ENCODE peak calls at places on chromosomes 6 and 20, in four cellular contexts. One of them, this sample, is unnamed. For H3K36me3, the result is how much of the 10 kb centered on the place peaks cover.

GRCh38 chr20:7195704-7196103 is 428.2 kb downstream of the BMP2 start:
- DNase-seq in transverse colon: no peak
- DNase-seq in heart right ventricle: no peak
- DNase-seq in pancreas: no peak
- DNase-seq in this sample: no peak

GRCh38 chr6:15970517-15970916 is 158.4 kb upstream of the MYLIP start:
- DNase-seq in pancreas: no peak
- DNase-seq in heart right ventricle: no peak
- DNase-seq in transverse colon: no peak
- DNase-seq in this sample: no peak

GRCh38 chr6:2447318-2447717 is 201.9 kb upstream of the GMDS start:
- DNase-seq in pancreas: no peak
- DNase-seq in transverse colon: peak
- DNase-seq in heart right ventricle: no peak
- DNase-seq in this sample: no peak

GRCh38 chr6:3380344-3381232 is 76.3 kb downstream of the SLC22A23 start:
- DNase-seq in pancreas: peak
- DNase-seq in heart right ventricle: no peak
- DNase-seq in transverse colon: no peak
- DNase-seq in this sample: no peak

GRCh38 chr20:62363920-62364851 is 2.9 kb downstream of the LAMA5 start:
- DNase-seq in heart right ventricle: peak
- DNase-seq in transverse colon: peak
- DNase-seq in pancreas: peak
- DNase-seq in this sample: peak

GRCh38 chr6:88870728-88871330 is 92.6 kb downstream of the RNGTT start:
- DNase-seq in heart right ventricle: peak
- DNase-seq in pancreas: peak
- DNase-seq in transverse colon: peak
- DNase-seq in this sample: no peak

GRCh38 chr6:29547573-29547972 is 12.0 kb downstream of the UBD start:
- DNase-seq in pancreas: no peak
- DNase-seq in heart right ventricle: no peak
- DNase-seq in transverse colon: no peak
- DNase-seq in this sample: no peak

GRCh38 chr6:122612838-122613237 is 2.6 kb downstream of the PKIB start:
- DNase-seq in pancreas: no peak
- DNase-seq in transverse colon: no peak
- DNase-seq in heart right ventricle: no peak
- DNase-seq in this sample: no peak

GRCh38 chr6:31794294-31794865 is 1.2 kb downstream of the VARS1 start:
- DNase-seq in pancreas: no peak
- DNase-seq in heart right ventricle: no peak
- DNase-seq in transverse colon: no peak
- DNase-seq in this sample: no peak

GRCh38 chr6:88780714-88781389 is 182.6 kb downstream of the RNGTT start:
- DNase-seq in transverse colon: peak
- DNase-seq in heart right ventricle: peak
- DNase-seq in pancreas: peak
- DNase-seq in this sample: peak

GRCh38 chr6:18323935-18324707 is 59.8 kb upstream of the DEK start:
- DNase-seq in pancreas: no peak
- DNase-seq in transverse colon: no peak
- DNase-seq in heart right ventricle: peak
- DNase-seq in this sample: no peak

GRCh38 chr20:3471397-3472021 is 691 bp downstream of the ATRN start:
- DNase-seq in transverse colon: no peak
- DNase-seq in heart right ventricle: peak
- DNase-seq in pancreas: no peak
- DNase-seq in this sample: peak

GRCh38 chr6:141169419-141169818 is 963.3 kb upstream of the GJE1 start:
- DNase-seq in heart right ventricle: no peak
- DNase-seq in transverse colon: no peak
- DNase-seq in pancreas: no peak
- DNase-seq in this sample: no peak

GRCh38 chr6:169933839-169934698 is 182.6 kb downstream of the ERMARD start:
- DNase-seq in pancreas: peak
- DNase-seq in heart right ventricle: peak
- DNase-seq in transverse colon: peak
- DNase-seq in this sample: peak

GRCh38 chr6:21666200-21666671 is 72.7 kb downstream of the SOX4 start:
- DNase-seq in pancreas: peak
- DNase-seq in transverse colon: peak
- DNase-seq in heart right ventricle: peak
- DNase-seq in this sample: peak

GRCh38 chr6:137868721-137869631 is 1.9 kb downstream of the TNFAIP3 start:
- DNase-seq in heart right ventricle: no peak
- DNase-seq in transverse colon: no peak
- DNase-seq in pancreas: no peak
- DNase-seq in this sample: no peak

GRCh38 chr6:168953461-168953860 is 300.2 kb downstream of the THBS2 start:
- DNase-seq in transverse colon: no peak
- DNase-seq in heart right ventricle: no peak
- DNase-seq in pancreas: no peak
- DNase-seq in this sample: no peak

GRCh38 chr20:12177657-12178293 is 260.1 kb downstream of the BTBD3 start:
- DNase-seq in pancreas: peak
- DNase-seq in heart right ventricle: no peak
- DNase-seq in transverse colon: peak
- DNase-seq in this sample: no peak

DNA sequence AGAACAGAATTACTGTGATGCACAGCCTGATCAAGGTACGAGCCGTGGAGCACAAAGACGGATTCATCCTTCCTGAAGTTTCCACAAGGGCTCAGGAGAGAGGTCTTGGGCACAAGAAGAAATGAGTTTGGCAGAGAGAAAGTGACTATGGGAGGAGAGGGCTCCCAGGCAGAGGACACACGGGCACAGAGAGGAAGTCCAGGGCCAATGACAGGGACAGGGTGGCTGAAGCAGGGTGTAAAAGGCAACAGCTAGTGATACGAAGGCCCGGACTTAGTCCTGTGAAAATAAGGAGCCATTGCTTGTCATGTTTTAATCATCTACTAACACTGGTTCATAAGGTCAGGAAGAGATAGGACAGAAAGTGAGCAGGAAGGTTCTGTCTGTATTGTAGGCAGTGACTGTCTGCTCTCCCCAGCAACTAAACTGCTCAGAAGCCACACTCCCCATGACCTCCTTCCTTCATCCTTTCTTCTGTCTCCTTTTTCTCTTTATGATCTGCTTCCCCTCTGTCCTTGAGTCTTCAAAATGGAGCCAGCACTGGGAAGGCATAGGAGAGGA is 204.7 kb upstream of the SHLD1 start:
- DNase-seq in transverse colon: no peak
- DNase-seq in pancreas: no peak
- DNase-seq in heart right ventricle: no peak
- DNase-seq in this sample: no peak
- H3K36me3 ChIP-seq in transverse colon: under half
- H3K36me3 ChIP-seq in pancreas: under half
- H3K36me3 ChIP-seq in heart right ventricle: under half
- H3K36me3 ChIP-seq in this sample: half or more

GRCh38 chr6:111777357-111777756 is 95.9 kb downstream of the FYN start:
- DNase-seq in pancreas: no peak
- DNase-seq in heart right ventricle: no peak
- DNase-seq in transverse colon: no peak
- DNase-seq in this sample: no peak

GRCh38 chr6:111776236-111777189 is 96.7 kb downstream of the FYN start:
- DNase-seq in transverse colon: no peak
- DNase-seq in heart right ventricle: no peak
- DNase-seq in pancreas: no peak
- DNase-seq in this sample: no peak

GRCh38 chr6:111774346-111774703 is 98.9 kb downstream of the FYN start:
- DNase-seq in heart right ventricle: no peak
- DNase-seq in transverse colon: no peak
- DNase-seq in pancreas: no peak
- DNase-seq in this sample: no peak

GRCh38 chr6:111773501-111774345 is 99.5 kb downstream of the FYN start:
- DNase-seq in pancreas: no peak
- DNase-seq in transverse colon: no peak
- DNase-seq in heart right ventricle: no peak
- DNase-seq in this sample: no peak

DNA sequence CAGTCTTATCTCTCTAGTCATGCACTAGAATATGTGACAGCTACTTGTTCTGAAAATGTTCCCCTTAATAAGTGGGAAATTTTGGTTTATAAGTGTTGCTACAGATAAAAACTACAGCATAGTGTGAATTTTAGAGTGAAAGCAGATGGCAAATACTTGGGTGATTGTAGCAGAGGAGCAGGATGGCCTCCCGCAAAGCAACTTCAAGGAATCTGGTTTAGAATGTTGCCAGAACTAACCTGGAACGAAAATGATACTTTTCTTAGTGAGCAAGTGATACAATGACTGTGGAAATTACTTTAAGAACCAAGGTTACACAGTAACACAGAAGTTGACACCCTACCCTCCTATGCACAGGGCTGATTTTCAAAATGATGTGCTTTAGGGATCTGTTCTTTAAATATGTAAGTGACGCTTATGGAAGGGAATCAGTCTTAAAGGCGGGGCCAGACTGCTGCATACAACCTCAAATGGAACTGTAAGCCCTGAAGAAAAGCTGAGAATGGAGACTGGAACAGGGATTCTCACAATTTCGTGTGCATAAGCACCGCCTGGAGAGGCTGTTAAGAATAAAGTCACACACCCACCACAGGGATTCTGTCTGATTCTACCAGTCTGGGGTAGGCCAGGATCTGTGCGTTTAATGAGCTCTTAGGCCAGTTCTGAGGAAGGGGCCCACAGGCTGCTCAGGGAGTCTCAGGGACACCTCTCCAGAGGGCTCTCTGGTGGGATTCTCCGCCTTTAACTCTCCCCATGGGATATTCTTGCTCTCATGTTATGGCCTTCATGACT is 97.9 kb downstream of the FYN start:
- DNase-seq in heart right ventricle: no peak
- DNase-seq in pancreas: no peak
- DNase-seq in transverse colon: no peak
- DNase-seq in this sample: no peak
- H3K36me3 ChIP-seq in heart right ventricle: under half
- H3K36me3 ChIP-seq in pancreas: under half
- H3K36me3 ChIP-seq in transverse colon: under half
- H3K36me3 ChIP-seq in this sample: under half

DNA sequence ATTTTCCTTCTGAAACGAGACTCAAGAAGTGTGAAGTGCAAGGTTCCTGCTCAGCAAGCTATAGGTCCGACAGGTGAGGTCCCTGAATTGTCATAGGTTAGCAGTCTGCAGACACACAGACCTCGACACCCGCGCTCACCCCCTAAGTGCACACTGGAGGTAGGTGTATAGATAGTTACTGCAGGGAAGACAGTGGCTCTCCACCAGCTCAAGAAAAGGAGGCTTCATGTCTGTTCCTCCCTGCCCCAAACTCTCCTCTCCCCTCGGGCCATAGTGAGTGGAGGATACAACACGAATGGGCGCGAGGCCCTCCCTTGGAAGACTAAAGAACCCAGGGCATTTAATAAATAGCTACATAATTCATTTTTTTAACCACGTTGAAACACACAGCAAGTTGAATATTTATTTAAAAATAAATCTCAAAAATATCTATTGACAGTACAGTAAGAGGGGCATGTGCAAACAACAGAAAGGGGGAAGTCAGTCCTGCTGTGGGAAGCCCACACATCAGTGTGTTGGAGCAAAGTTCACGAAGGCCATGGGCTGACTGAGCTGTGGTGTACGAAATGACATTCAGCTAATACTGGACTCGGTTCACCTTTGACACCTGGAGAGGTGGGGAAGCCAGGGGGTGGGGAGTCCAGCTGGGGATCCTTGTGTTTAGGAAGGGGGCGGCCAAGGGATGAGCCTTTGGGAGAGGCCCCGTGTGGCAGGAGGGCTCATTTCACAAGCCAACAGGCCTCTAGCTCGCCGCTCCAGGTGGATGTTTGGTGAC is 10.7 kb downstream of the SPATA2 start:
- DNase-seq in transverse colon: peak
- DNase-seq in heart right ventricle: no peak
- DNase-seq in pancreas: no peak
- DNase-seq in this sample: no peak
- H3K36me3 ChIP-seq in transverse colon: under half
- H3K36me3 ChIP-seq in heart right ventricle: under half
- H3K36me3 ChIP-seq in pancreas: under half
- H3K36me3 ChIP-seq in this sample: under half

DNA sequence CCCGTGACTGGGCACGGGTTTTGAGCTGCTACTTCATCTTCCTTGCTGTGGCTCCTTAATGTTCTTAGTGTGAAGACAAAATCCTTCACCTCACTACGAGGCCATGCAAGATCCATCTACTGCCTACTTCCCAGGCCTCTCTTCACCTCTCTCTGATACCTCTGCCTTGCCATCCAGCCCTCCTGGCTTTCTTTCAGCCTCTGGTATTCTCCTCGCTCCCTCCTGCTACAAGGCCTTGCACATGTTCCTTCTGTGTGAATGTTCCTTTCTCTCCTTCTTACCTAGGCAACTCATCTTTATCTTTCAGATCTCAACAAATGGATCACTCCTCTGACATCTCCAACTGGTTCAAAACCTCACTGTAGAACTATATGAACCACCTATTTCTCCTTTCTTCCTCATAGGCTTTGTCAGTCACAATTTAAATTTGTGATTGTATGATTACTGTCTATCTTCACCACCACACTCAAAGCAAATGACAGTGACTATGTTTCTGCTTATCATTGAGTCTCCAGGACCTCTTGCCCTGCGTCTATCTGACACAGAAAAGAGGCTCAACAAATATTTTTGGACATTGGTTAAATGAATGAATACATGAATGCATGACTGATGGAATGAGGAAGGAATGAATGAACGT is 19.8 kb downstream of the HEY2 start:
- DNase-seq in pancreas: no peak
- DNase-seq in heart right ventricle: no peak
- DNase-seq in transverse colon: no peak
- DNase-seq in this sample: no peak
- H3K36me3 ChIP-seq in pancreas: under half
- H3K36me3 ChIP-seq in heart right ventricle: under half
- H3K36me3 ChIP-seq in transverse colon: under half
- H3K36me3 ChIP-seq in this sample: under half

DNA sequence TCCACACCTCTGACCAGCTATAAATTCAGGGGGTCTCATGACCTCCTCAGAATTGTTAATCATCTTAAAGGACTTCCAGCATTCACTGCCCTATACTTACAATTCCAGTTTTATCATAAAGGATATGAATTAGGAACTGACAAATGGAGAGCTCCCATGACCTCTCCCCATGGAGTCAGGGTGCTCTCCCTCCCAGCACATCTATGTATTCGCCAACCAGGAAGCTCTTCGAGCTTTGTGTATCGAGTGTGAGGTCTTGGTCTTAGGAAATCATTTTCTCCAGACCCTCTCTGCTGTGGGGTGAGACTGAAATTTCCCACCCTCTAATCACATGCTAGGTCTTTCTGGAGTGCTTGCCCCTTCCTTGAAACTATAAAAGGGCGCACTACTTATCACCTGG is 238.5 kb upstream of the OPRM1 start:
- DNase-seq in transverse colon: no peak
- DNase-seq in pancreas: no peak
- DNase-seq in heart right ventricle: no peak
- DNase-seq in this sample: no peak
- H3K36me3 ChIP-seq in transverse colon: under half
- H3K36me3 ChIP-seq in pancreas: under half
- H3K36me3 ChIP-seq in heart right ventricle: under half
- H3K36me3 ChIP-seq in this sample: under half

This sample was measured in heart left ventricle.